ENCODE peak calls at places on chromosomes 6 and 20, in six cellular contexts. M, A, G, Y, T and V are unnamed samples.
A peak's percentile ranks its signal among the peaks of the same experiment; 100 is the strongest.

GRCh38 chr6:51450248-51450957 is 631.7 kb downstream of the TFAP2B start:
- DNase-seq in M (no peak), A (no peak), G (no peak), Y (no peak), T (no peak), V (no peak)

GRCh38 chr6:16625319-16626240 is 135.7 kb downstream of the ATXN1 start:
- DNase-seq in M (no peak), A (peak; percentile 28), G (no peak), Y (no peak), T (no peak), V (peak; percentile 11)

GRCh38 chr6:131954099-131954774 is 3.1 kb upstream of the CCN2 start:
- DNase-seq in M (no peak), A (peak; percentile 54), G (no peak), Y (no peak), T (no peak), V (peak; percentile 40)

GRCh38 chr6:70863343-70863742 is 93.5 kb downstream of the B3GAT2 start:
- DNase-seq in M (no peak), A (no peak), G (no peak), Y (no peak), T (no peak), V (no peak)

GRCh38 chr6:80003841-80004198 is 629 bp upstream of the TTK start:
- DNase-seq in M (peak; percentile 33), A (no peak), G (peak; percentile 55), Y (no peak), T (no peak), V (no peak)

GRCh38 chr6:153167907-153168306 is 36.8 kb upstream of the RGS17 start:
- DNase-seq in M (no peak), A (no peak), G (no peak), Y (no peak), T (no peak), V (no peak)

GRCh38 chr20:22027423-22027822 is 322.0 kb downstream of the PAX1 start:
- DNase-seq in M (no peak), A (no peak), G (no peak), Y (no peak), T (no peak), V (no peak)

GRCh38 chr20:19047040-19047950 is 165.1 kb upstream of the SLC24A3 start:
- DNase-seq in M (no peak), A (no peak), G (no peak), Y (peak; percentile 55), T (no peak), V (no peak)

GRCh38 chr6:142913511-142914047 is 31.4 kb downstream of the HIVEP2 start:
- DNase-seq in M (no peak), A (no peak), G (no peak), Y (peak; percentile 26), T (no peak), V (no peak)

GRCh38 chr6:1094306-1094705 is 217.6 kb upstream of the FOXQ1 start:
- DNase-seq in M (no peak), A (peak; percentile 79), G (no peak), Y (no peak), T (no peak), V (peak; percentile 63)

GRCh38 chr6:22332216-22332615 is 35.4 kb upstream of the PRL start:
- DNase-seq in M (no peak), A (no peak), G (no peak), Y (no peak), T (no peak), V (no peak)

GRCh38 chr20:9977629-9978028 is 57.2 kb upstream of the ANKEF1 start:
- DNase-seq in M (no peak), A (no peak), G (no peak), Y (no peak), T (no peak), V (no peak)

GRCh38 chr6:41373367-41373918 is 38.0 kb downstream of the NCR2 start:
- DNase-seq in M (no peak), A (no peak), G (peak; percentile 75), Y (no peak), T (no peak), V (no peak)

GRCh38 chr20:49797292-49797628 is 15.4 kb upstream of the SLC9A8 start:
- DNase-seq in M (no peak), A (no peak), G (no peak), Y (no peak), T (no peak), V (no peak)

GRCh38 chr6:38212579-38212978 is 393.1 kb downstream of the ZFAND3 start:
- DNase-seq in M (no peak), A (no peak), G (no peak), Y (no peak), T (peak; percentile 20), V (no peak)

GRCh38 chr6:27293436-27294152 is 18.5 kb downstream of the POM121L2 start:
- DNase-seq in M (peak; percentile 60), A (peak; percentile 69), G (peak; percentile 91), Y (no peak), T (no peak), V (peak; percentile 49)

GRCh38 chr6:17986656-17987575 is 519 bp downstream of the KIF13A start:
- DNase-seq in M (peak; percentile 67), A (peak; percentile 39), G (peak; percentile 75), Y (peak; percentile 9), T (peak; percentile 42), V (peak; percentile 66)

GRCh38 chr20:41501376-41501775 is 116.8 kb downstream of the CHD6 start:
- DNase-seq in M (no peak), A (peak; percentile 46), G (no peak), Y (no peak), T (no peak), V (no peak)

GRCh38 chr20:60101201-60101893 is 143.1 kb downstream of the CDH26 start:
- DNase-seq in M (no peak), A (no peak), G (no peak), Y (no peak), T (no peak), V (no peak)

GRCh38 chr6:157510329-157511188 is 129.6 kb downstream of the ZDHHC14 start:
- DNase-seq in M (peak; percentile 47), A (no peak), G (no peak), Y (no peak), T (no peak), V (no peak)

GRCh38 chr6:18506387-18507017 is 119.4 kb downstream of the RNF144B start:
- DNase-seq in M (no peak), A (peak; percentile 43), G (no peak), Y (no peak), T (no peak), V (peak; percentile 9)

GRCh38 chr20:34710568-34710839 is 6.4 kb downstream of the TP53INP2 start:
- DNase-seq in M (no peak), A (no peak), G (no peak), Y (no peak), T (no peak), V (no peak)

DNA sequence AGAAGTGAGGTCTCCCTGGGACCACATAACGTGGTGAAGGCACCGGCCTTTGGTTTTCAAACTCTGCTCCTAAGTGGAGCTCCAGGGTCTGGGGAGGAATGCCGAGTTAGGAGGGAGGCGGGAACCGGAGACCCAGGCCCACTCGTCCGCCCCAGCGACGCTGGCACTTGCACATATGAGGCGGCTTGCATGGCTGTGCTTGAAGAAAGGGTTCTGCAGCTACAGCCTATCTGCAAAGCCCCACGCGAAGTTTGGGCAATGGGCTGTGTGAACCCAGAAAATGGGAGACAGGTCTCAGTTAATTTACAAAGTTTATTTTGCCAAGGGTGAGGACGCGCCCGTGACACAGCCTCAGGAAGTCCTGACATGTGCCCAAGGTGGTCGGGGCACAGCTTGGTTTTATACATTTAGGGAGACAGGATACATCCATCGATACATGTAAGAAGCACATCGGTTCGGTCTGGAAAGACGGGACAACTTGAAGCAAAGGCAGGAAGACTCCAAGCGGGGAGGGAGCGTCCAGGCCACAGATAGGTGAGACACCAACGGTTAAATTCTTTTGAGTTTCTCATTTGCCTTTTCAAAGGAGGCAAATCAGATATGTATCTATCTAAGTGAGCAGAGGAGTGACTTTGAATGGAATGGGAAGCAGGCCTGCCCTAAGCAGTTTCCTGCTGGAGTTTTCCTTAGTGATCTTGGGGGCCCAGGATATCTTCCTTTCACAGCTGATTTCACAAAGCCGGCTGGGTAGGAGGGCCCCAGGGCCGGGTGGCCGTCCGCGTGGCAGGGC is 782 bp upstream of the PCMTD2 start:
- DNase-seq in M (no peak), A (no peak), G (no peak), Y (no peak), T (no peak), V (peak; percentile 11)
- H4K8ac ChIP-seq in M (no peak overlapping the region), A (peak overlapping the region; percentile 97), G (peak overlapping the region; percentile 88), Y (peak overlapping the region; percentile 97), T (peak overlapping the region; percentile 45), V (peak overlapping the region; percentile 100)

GRCh38 chr20:63373996-63374395 is 12.8 kb upstream of the CHRNA4 start:
- DNase-seq in M (no peak), A (no peak), G (no peak), Y (no peak), T (no peak), V (no peak)

GRCh38 chr20:63374532-63374931 is 13.4 kb upstream of the CHRNA4 start:
- DNase-seq in M (no peak), A (no peak), G (no peak), Y (no peak), T (no peak), V (no peak)

GRCh38 chr20:63371346-63371865 is 10.3 kb upstream of the CHRNA4 start:
- DNase-seq in M (no peak), A (no peak), G (no peak), Y (no peak), T (no peak), V (no peak)

GRCh38 chr20:63375438-63375837 is 14.3 kb upstream of the CHRNA4 start:
- DNase-seq in M (no peak), A (no peak), G (no peak), Y (no peak), T (no peak), V (no peak)

GRCh38 chr20:63372971-63373885 is 12.1 kb upstream of the CHRNA4 start:
- DNase-seq in M (no peak), A (no peak), G (no peak), Y (no peak), T (no peak), V (no peak)
- H3K14ac ChIP-seq in M (peak overlapping the region; percentile 29), A (no peak overlapping the region), G (no peak overlapping the region), Y (no peak overlapping the region), T (peak overlapping the region; percentile 82), V (no peak overlapping the region)

DNA sequence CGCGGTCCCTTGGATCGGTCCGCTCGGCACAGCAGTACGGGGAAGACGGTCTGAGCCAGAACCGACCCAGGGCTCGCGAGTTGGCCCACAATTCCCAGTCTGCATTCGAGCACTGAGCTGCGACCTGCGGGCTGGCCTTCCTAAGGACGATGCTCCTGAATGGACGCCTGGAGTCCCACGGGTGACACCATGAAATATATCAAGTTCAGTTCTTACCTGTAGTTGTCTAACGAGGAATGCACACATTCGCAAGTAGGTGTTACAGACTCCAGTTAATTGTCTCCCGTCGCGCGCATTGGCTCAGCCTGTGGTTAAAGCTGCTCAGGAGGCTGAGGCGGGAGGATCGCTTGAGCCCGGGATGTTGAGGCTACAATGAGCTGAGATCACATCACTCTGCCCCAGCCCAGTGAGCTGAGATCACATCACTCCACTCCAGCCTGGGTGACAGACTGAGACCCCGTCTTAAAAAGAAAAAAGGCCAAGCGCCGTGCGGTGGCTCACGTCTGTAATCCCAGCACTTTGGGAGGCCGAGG is 802 bp downstream of the PEX7 start:
- DNase-seq in M (no peak), A (no peak), G (no peak), Y (no peak), T (no peak), V (no peak)
- H2AFZ ChIP-seq in M (no peak overlapping the region), A (peak overlapping the region; percentile 98), G (peak overlapping the region; percentile 99), Y (peak overlapping the region; percentile 77), T (peak overlapping the region; percentile 91), V (peak overlapping the region; percentile 86)

DNA sequence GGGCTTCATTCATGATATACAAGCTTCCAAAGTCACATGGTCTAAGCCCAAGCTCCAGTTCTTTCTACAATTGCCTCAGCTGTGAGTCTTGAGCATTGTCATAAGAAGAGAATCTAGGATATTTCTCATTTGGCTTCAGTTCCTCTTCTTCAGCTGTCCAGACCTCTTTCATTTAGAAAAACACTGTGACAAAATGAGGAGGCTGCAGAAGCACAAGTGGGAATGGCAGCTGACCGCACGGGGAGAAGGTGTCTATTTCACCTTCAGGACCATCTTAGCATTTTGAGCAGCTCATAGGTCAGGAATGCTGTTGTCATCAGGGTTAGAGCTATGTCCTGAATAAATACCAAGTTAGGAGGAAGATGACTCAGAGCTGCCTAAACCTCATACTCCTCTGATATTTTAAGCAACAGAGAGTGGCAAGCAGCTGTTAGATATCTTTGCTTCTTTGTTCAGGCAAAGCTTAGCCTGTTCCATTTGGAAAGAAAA is 390.1 kb upstream of the CITED2 start:
- DNase-seq in M (no peak), A (peak; percentile 99), G (no peak), Y (peak; percentile 92), T (no peak), V (peak; percentile 94)
- H4K8ac ChIP-seq in M (no peak overlapping the region), A (peak overlapping the region; percentile 51), G (no peak overlapping the region), Y (no peak overlapping the region), T (no peak overlapping the region), V (no peak overlapping the region)